ENCODE peak calls at places on chromosomes 7 and 10, in nine cellular contexts. One of them, this sample, is unnamed.
A peak's percentile ranks its signal among the peaks of the same experiment; 100 is the strongest.

GRCh38 chr7:34333925-34334324 is 324.1 kb upstream of the NPSR1 start:
- DNase-seq in WTC11: no peak
- DNase-seq in colonic mucosa: no peak
- DNase-seq in CD8-positive, alpha-beta T cell: no peak
- DNase-seq in astrocyte of the spinal cord: no peak
- DNase-seq in body of pancreas: no peak
- DNase-seq in AG09309: no peak
- DNase-seq in CD4-positive, alpha-beta T cell: no peak
- DNase-seq in chondrocyte: no peak
- DNase-seq in this sample: no peak

GRCh38 chr10:43202657-43203490 is 64.0 kb downstream of the RASGEF1A start:
- DNase-seq in WTC11: peak; percentile 98
- DNase-seq in colonic mucosa: peak; percentile 60
- DNase-seq in CD8-positive, alpha-beta T cell: peak; percentile 50
- DNase-seq in astrocyte of the spinal cord: no peak
- DNase-seq in body of pancreas: peak; percentile 31
- DNase-seq in AG09309: no peak
- DNase-seq in CD4-positive, alpha-beta T cell: no peak
- DNase-seq in chondrocyte: peak; percentile 75
- DNase-seq in this sample: peak; percentile 50

GRCh38 chr7:127158659-127159058 is 94.1 kb downstream of the GRM8 start:
- DNase-seq in WTC11: no peak
- DNase-seq in colonic mucosa: no peak
- DNase-seq in CD8-positive, alpha-beta T cell: no peak
- DNase-seq in astrocyte of the spinal cord: no peak
- DNase-seq in body of pancreas: no peak
- DNase-seq in AG09309: no peak
- DNase-seq in CD4-positive, alpha-beta T cell: no peak
- DNase-seq in chondrocyte: no peak
- DNase-seq in this sample: no peak

GRCh38 chr7:79612027-79612426 is 158.6 kb upstream of the MAGI2 start:
- DNase-seq in WTC11: no peak
- DNase-seq in colonic mucosa: no peak
- DNase-seq in CD8-positive, alpha-beta T cell: no peak
- DNase-seq in astrocyte of the spinal cord: no peak
- DNase-seq in body of pancreas: no peak
- DNase-seq in AG09309: no peak
- DNase-seq in CD4-positive, alpha-beta T cell: no peak
- DNase-seq in chondrocyte: no peak
- DNase-seq in this sample: no peak

GRCh38 chr7:85776691-85777363 is 590.0 kb upstream of the SEMA3D start:
- DNase-seq in WTC11: no peak
- DNase-seq in colonic mucosa: no peak
- DNase-seq in CD8-positive, alpha-beta T cell: no peak
- DNase-seq in astrocyte of the spinal cord: no peak
- DNase-seq in body of pancreas: no peak
- DNase-seq in AG09309: peak; percentile 45
- DNase-seq in CD4-positive, alpha-beta T cell: no peak
- DNase-seq in chondrocyte: no peak
- DNase-seq in this sample: no peak

GRCh38 chr10:34139559-34139958 is 675.5 kb downstream of the PARD3 start:
- DNase-seq in WTC11: no peak
- DNase-seq in colonic mucosa: no peak
- DNase-seq in CD8-positive, alpha-beta T cell: no peak
- DNase-seq in astrocyte of the spinal cord: no peak
- DNase-seq in body of pancreas: no peak
- DNase-seq in AG09309: no peak
- DNase-seq in CD4-positive, alpha-beta T cell: no peak
- DNase-seq in chondrocyte: no peak
- DNase-seq in this sample: no peak

GRCh38 chr7:92584953-92585352 is 5.2 kb downstream of the FAM133B start:
- DNase-seq in WTC11: no peak
- DNase-seq in colonic mucosa: no peak
- DNase-seq in CD8-positive, alpha-beta T cell: no peak
- DNase-seq in astrocyte of the spinal cord: no peak
- DNase-seq in body of pancreas: no peak
- DNase-seq in AG09309: no peak
- DNase-seq in CD4-positive, alpha-beta T cell: no peak
- DNase-seq in chondrocyte: no peak
- DNase-seq in this sample: no peak

GRCh38 chr7:23787272-23787671 is 77.3 kb downstream of the STK31 start:
- DNase-seq in WTC11: peak; percentile 29
- DNase-seq in colonic mucosa: no peak
- DNase-seq in CD8-positive, alpha-beta T cell: no peak
- DNase-seq in astrocyte of the spinal cord: no peak
- DNase-seq in body of pancreas: no peak
- DNase-seq in AG09309: no peak
- DNase-seq in CD4-positive, alpha-beta T cell: no peak
- DNase-seq in chondrocyte: peak; percentile 60
- DNase-seq in this sample: no peak

GRCh38 chr10:34121974-34122282 is 693.2 kb downstream of the PARD3 start:
- DNase-seq in WTC11: no peak
- DNase-seq in colonic mucosa: no peak
- DNase-seq in CD8-positive, alpha-beta T cell: no peak
- DNase-seq in astrocyte of the spinal cord: peak; percentile 77
- DNase-seq in body of pancreas: no peak
- DNase-seq in AG09309: no peak
- DNase-seq in CD4-positive, alpha-beta T cell: no peak
- DNase-seq in chondrocyte: no peak
- DNase-seq in this sample: no peak

GRCh38 chr7:146076344-146076743 is 40.3 kb upstream of the CNTNAP2 start:
- DNase-seq in WTC11: no peak
- DNase-seq in colonic mucosa: no peak
- DNase-seq in CD8-positive, alpha-beta T cell: no peak
- DNase-seq in astrocyte of the spinal cord: no peak
- DNase-seq in body of pancreas: no peak
- DNase-seq in AG09309: no peak
- DNase-seq in CD4-positive, alpha-beta T cell: no peak
- DNase-seq in chondrocyte: no peak
- DNase-seq in this sample: no peak

GRCh38 chr7:44267719-44268413 is 57.5 kb downstream of the CAMK2B start:
- DNase-seq in WTC11: no peak
- DNase-seq in colonic mucosa: no peak
- DNase-seq in CD8-positive, alpha-beta T cell: no peak
- DNase-seq in astrocyte of the spinal cord: no peak
- DNase-seq in body of pancreas: no peak
- DNase-seq in AG09309: no peak
- DNase-seq in CD4-positive, alpha-beta T cell: no peak
- DNase-seq in chondrocyte: no peak
- DNase-seq in this sample: no peak

GRCh38 chr7:133794490-133794889 is 332.6 kb upstream of the LRGUK start:
- DNase-seq in WTC11: no peak
- DNase-seq in colonic mucosa: no peak
- DNase-seq in CD8-positive, alpha-beta T cell: no peak
- DNase-seq in astrocyte of the spinal cord: no peak
- DNase-seq in body of pancreas: no peak
- DNase-seq in AG09309: no peak
- DNase-seq in CD4-positive, alpha-beta T cell: no peak
- DNase-seq in chondrocyte: no peak
- DNase-seq in this sample: no peak

GRCh38 chr10:97169911-97170693 is 15.7 kb downstream of the SLIT1 start:
- DNase-seq in WTC11: no peak
- DNase-seq in colonic mucosa: peak; percentile 67
- DNase-seq in CD8-positive, alpha-beta T cell: no peak
- DNase-seq in astrocyte of the spinal cord: no peak
- DNase-seq in body of pancreas: peak; percentile 66
- DNase-seq in AG09309: no peak
- DNase-seq in CD4-positive, alpha-beta T cell: no peak
- DNase-seq in chondrocyte: no peak
- DNase-seq in this sample: no peak

GRCh38 chr7:129739427-129739826 is 127.9 kb downstream of the NRF1 start:
- DNase-seq in WTC11: no peak
- DNase-seq in colonic mucosa: no peak
- DNase-seq in CD8-positive, alpha-beta T cell: no peak
- DNase-seq in astrocyte of the spinal cord: peak; percentile 65
- DNase-seq in body of pancreas: peak; percentile 49
- DNase-seq in AG09309: no peak
- DNase-seq in CD4-positive, alpha-beta T cell: no peak
- DNase-seq in chondrocyte: no peak
- DNase-seq in this sample: no peak

GRCh38 chr10:54983255-54983654 is 182.2 kb upstream of the PCDH15 start:
- DNase-seq in WTC11: no peak
- DNase-seq in colonic mucosa: no peak
- DNase-seq in CD8-positive, alpha-beta T cell: no peak
- DNase-seq in astrocyte of the spinal cord: peak; percentile 5
- DNase-seq in body of pancreas: no peak
- DNase-seq in AG09309: no peak
- DNase-seq in CD4-positive, alpha-beta T cell: no peak
- DNase-seq in chondrocyte: no peak
- DNase-seq in this sample: no peak

DNA sequence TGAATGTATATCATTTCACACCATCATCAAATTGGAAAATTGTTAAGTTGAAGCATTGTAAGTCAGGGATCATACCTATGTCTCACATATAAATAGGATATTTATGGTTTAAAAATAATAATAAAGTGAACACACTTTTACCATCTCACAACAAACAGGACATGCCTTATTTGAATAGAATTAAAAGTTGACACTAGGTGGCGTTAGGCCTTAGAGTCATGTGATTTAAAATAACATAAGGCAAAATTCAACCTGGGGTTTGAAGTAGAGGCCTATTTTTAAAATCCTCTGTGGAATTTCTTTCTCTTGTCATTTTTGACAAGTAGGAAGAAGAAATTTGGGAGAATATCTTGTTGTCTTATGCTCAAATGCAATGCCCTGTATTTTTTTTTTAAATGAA is 184.7 kb upstream of the PCDH15 start:
- DNase-seq in WTC11: no peak
- DNase-seq in colonic mucosa: no peak
- DNase-seq in CD8-positive, alpha-beta T cell: no peak
- DNase-seq in astrocyte of the spinal cord: peak; percentile 10
- DNase-seq in body of pancreas: no peak
- DNase-seq in AG09309: no peak
- DNase-seq in CD4-positive, alpha-beta T cell: no peak
- DNase-seq in chondrocyte: no peak
- DNase-seq in this sample: no peak
- TF ChIP-seq CTCF in WTC11: no peak
- TF ChIP-seq CTCF in colonic mucosa: no peak
- TF ChIP-seq CTCF in CD8-positive, alpha-beta T cell: no peak
- TF ChIP-seq CTCF in astrocyte of the spinal cord: peak; percentile 21
- TF ChIP-seq CTCF in body of pancreas: peak; percentile 44
- TF ChIP-seq CTCF in AG09309: no peak
- TF ChIP-seq CTCF in CD4-positive, alpha-beta T cell: no peak
- TF ChIP-seq CTCF in chondrocyte: peak; percentile 74
- TF ChIP-seq CTCF in this sample: peak; percentile 77

DNA sequence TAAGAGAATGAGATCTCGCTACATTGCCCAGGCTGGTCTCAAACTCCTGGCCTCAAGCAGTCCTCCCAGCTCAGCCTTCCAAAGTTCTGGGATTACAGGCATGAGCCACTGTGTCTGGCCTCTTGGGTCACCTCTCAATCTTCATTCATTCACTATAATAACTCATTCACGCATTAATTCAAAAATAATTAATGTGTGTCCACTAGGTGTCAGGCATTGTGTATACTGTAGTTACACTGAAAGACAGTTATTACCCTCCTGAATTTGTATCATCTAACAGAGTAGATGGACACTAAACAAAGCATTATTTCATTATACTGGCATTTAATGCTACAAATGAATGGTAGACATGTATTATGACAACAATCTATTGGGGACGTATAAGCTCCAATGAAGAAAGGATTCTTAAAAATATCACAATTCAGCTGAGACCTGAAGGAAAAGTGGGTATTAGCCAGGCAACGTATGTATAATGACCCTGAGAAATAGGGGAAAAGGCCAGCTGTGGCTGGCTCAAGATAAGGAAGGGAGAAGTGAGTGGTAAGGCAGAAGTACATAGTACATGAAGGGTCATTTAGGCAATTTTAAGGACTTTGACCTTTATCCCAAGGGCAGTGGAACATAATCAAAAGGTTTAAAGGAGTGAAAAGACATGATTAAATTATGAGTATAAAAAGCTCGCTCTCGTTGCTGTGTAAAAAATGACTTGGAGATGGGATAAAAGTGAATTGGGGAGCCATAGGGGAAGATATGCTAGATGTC is 150.7 kb downstream of the BTAF1 start:
- DNase-seq in WTC11: no peak
- DNase-seq in colonic mucosa: no peak
- DNase-seq in CD8-positive, alpha-beta T cell: no peak
- DNase-seq in astrocyte of the spinal cord: no peak
- DNase-seq in body of pancreas: no peak
- DNase-seq in AG09309: no peak
- DNase-seq in CD4-positive, alpha-beta T cell: no peak
- DNase-seq in chondrocyte: no peak
- DNase-seq in this sample: no peak
- TF ChIP-seq CTCF in WTC11: no peak
- TF ChIP-seq CTCF in colonic mucosa: no peak
- TF ChIP-seq CTCF in CD8-positive, alpha-beta T cell: no peak
- TF ChIP-seq CTCF in astrocyte of the spinal cord: no peak
- TF ChIP-seq CTCF in body of pancreas: peak; percentile 38
- TF ChIP-seq CTCF in AG09309: peak; percentile 18
- TF ChIP-seq CTCF in CD4-positive, alpha-beta T cell: no peak
- TF ChIP-seq CTCF in chondrocyte: peak; percentile 70
- TF ChIP-seq CTCF in this sample: no peak

GRCh38 chr7:149664666-149665065 is 108.7 kb downstream of the ZNF467 start:
- DNase-seq in WTC11: peak; percentile 25
- DNase-seq in colonic mucosa: no peak
- DNase-seq in CD8-positive, alpha-beta T cell: no peak
- DNase-seq in astrocyte of the spinal cord: no peak
- DNase-seq in body of pancreas: no peak
- DNase-seq in AG09309: no peak
- DNase-seq in CD4-positive, alpha-beta T cell: no peak
- DNase-seq in chondrocyte: no peak
- DNase-seq in this sample: no peak

GRCh38 chr7:149666360-149666905 is 107.0 kb downstream of the ZNF467 start:
- DNase-seq in WTC11: no peak
- DNase-seq in colonic mucosa: no peak
- DNase-seq in CD8-positive, alpha-beta T cell: no peak
- DNase-seq in astrocyte of the spinal cord: no peak
- DNase-seq in body of pancreas: no peak
- DNase-seq in AG09309: no peak
- DNase-seq in CD4-positive, alpha-beta T cell: no peak
- DNase-seq in chondrocyte: no peak
- DNase-seq in this sample: no peak

GRCh38 chr7:149673006-149673405 is 100.4 kb downstream of the ZNF467 start:
- DNase-seq in WTC11: no peak
- DNase-seq in colonic mucosa: no peak
- DNase-seq in CD8-positive, alpha-beta T cell: no peak
- DNase-seq in astrocyte of the spinal cord: no peak
- DNase-seq in body of pancreas: no peak
- DNase-seq in AG09309: no peak
- DNase-seq in CD4-positive, alpha-beta T cell: no peak
- DNase-seq in chondrocyte: no peak
- DNase-seq in this sample: no peak

GRCh38 chr7:149670288-149670687 is 103.1 kb downstream of the ZNF467 start:
- DNase-seq in WTC11: no peak
- DNase-seq in colonic mucosa: no peak
- DNase-seq in CD8-positive, alpha-beta T cell: no peak
- DNase-seq in astrocyte of the spinal cord: peak; percentile 49
- DNase-seq in body of pancreas: peak; percentile 30
- DNase-seq in AG09309: no peak
- DNase-seq in CD4-positive, alpha-beta T cell: no peak
- DNase-seq in chondrocyte: no peak
- DNase-seq in this sample: no peak

GRCh38 chr7:149669121-149669818 is 104.1 kb downstream of the ZNF467 start:
- DNase-seq in WTC11: no peak
- DNase-seq in colonic mucosa: no peak
- DNase-seq in CD8-positive, alpha-beta T cell: no peak
- DNase-seq in astrocyte of the spinal cord: peak; percentile 13
- DNase-seq in body of pancreas: no peak
- DNase-seq in AG09309: no peak
- DNase-seq in CD4-positive, alpha-beta T cell: no peak
- DNase-seq in chondrocyte: no peak
- DNase-seq in this sample: no peak
- TF ChIP-seq CTCF in WTC11: no peak
- TF ChIP-seq CTCF in colonic mucosa: no peak
- TF ChIP-seq CTCF in CD8-positive, alpha-beta T cell: peak; percentile 55
- TF ChIP-seq CTCF in astrocyte of the spinal cord: peak; percentile 39
- TF ChIP-seq CTCF in body of pancreas: peak; percentile 48
- TF ChIP-seq CTCF in AG09309: peak; percentile 44
- TF ChIP-seq CTCF in CD4-positive, alpha-beta T cell: peak; percentile 47
- TF ChIP-seq CTCF in chondrocyte: peak; percentile 73
- TF ChIP-seq CTCF in this sample: peak; percentile 48

GRCh38 chr7:2063562-2064360 is 169.0 kb downstream of the MAD1L1 start:
- DNase-seq in WTC11: no peak
- DNase-seq in colonic mucosa: peak; percentile 73
- DNase-seq in CD8-positive, alpha-beta T cell: no peak
- DNase-seq in astrocyte of the spinal cord: peak; percentile 26
- DNase-seq in body of pancreas: no peak
- DNase-seq in AG09309: no peak
- DNase-seq in CD4-positive, alpha-beta T cell: no peak
- DNase-seq in chondrocyte: no peak
- DNase-seq in this sample: peak; percentile 31
- TF ChIP-seq CTCF in WTC11: no peak
- TF ChIP-seq CTCF in colonic mucosa: peak; percentile 17
- TF ChIP-seq CTCF in CD8-positive, alpha-beta T cell: no peak
- TF ChIP-seq CTCF in astrocyte of the spinal cord: peak; percentile 59
- TF ChIP-seq CTCF in body of pancreas: no peak
- TF ChIP-seq CTCF in AG09309: no peak
- TF ChIP-seq CTCF in CD4-positive, alpha-beta T cell: no peak
- TF ChIP-seq CTCF in chondrocyte: peak; percentile 40
- TF ChIP-seq CTCF in this sample: no peak